ENCODE peak calls at places on chromosomes 4 and X, in four cellular contexts. O is heart left ventricle, A is tibial artery, B is A549. V is an unnamed sample.

GRCh38 chrX:21990812-21991211 is 41.3 kb upstream of the PHEX start:
- DNase-seq in B (no peak), A (no peak), O (no peak), V (no peak)

GRCh38 chrX:92232182-92232581 is 453.0 kb downstream of the PCDH11X start:
- DNase-seq in A (no peak), O (no peak), B (no peak), V (no peak)

GRCh38 chr4:4507923-4508322 is 33.9 kb downstream of the STX18 start:
- DNase-seq in A (no peak), O (no peak), B (peak), V (no peak)

GRCh38 chr4:182862166-182862875 is 54.9 kb downstream of the DCTD start:
- DNase-seq in O (no peak), A (no peak), B (no peak), V (no peak)

GRCh38 chrX:14064632-14065432 is 35.1 kb upstream of the GEMIN8 start:
- DNase-seq in B (peak), O (no peak), A (no peak), V (no peak)

GRCh38 chr4:74534936-74535335 is 90.0 kb downstream of the AREG start:
- DNase-seq in B (no peak), A (no peak), O (no peak), V (no peak)

GRCh38 chr4:101784957-101785356 is 5.6 kb upstream of the BANK1 start:
- DNase-seq in A (no peak), O (no peak), B (no peak), V (no peak)

GRCh38 chr4:94757192-94758140 is at the start of gene BMPR1B:
- DNase-seq in A (no peak), B (no peak), O (no peak), V (peak)

GRCh38 chr4:40940317-40940720 is 190.6 kb downstream of the NSUN7 start:
- DNase-seq in A (peak), B (no peak), O (peak), V (peak)

GRCh38 chrX:3939967-3940610 is 226.6 kb upstream of the PRKX start:
- DNase-seq in B (no peak), A (no peak), O (no peak), V (no peak)

GRCh38 chr4:155569960-155570515 is 96.6 kb upstream of the GUCY1A1 start:
- DNase-seq in A (no peak), B (no peak), O (no peak), V (no peak)

GRCh38 chr4:25953740-25954139 is 39.7 kb downstream of the SMIM20 start:
- DNase-seq in A (no peak), B (peak), O (no peak), V (no peak)

GRCh38 chr4:15778742-15779231 is 659 bp downstream of the CD38 start:
- DNase-seq in B (peak), A (peak), O (peak), V (peak)

GRCh38 chr4:40309250-40309774 is 25.8 kb upstream of the CHRNA9 start:
- DNase-seq in A (peak), B (peak), O (peak), V (peak)

GRCh38 chr4:114077610-114078009 is 98.2 kb upstream of the ARSJ start:
- DNase-seq in B (no peak), A (no peak), O (no peak), V (no peak)

GRCh38 chr4:37970702-37971101 is 10.5 kb downstream of the PTTG2 start:
- DNase-seq in O (peak), B (peak), A (peak), V (peak)

DNA sequence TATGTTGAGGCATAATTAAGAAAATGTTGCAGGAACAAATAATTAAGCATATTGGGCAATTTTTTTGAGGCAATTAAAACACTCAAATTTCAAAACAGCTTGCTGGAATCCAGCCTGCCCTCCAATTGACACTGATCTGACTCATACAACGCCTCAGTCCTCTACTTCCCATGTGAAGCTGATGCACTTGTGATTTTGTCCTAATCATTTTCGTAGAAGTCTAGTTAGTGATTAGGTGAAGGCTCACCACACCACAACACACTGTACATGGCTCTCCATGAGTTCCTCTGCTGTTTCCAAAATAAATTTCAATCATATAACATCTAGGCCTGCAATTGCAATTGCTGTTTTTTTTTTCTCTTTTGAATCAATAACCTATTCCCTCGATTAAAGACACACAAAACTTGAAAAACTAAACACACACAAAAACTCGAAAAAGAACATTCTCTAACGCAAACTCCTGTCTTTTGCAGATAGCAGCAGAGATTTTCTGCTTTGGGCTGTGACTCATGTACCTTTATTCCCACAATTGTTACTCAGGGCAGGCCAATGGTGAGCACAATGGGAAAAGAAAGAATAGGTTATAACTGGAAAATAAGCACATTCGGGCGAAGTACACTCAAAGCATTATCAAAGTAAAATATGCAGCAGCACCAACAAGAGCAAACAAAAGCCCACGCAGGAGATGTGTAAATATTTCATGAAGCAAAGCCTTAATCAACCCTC is 1.7 kb downstream of the GPRIN3 start:
- DNase-seq in A (no peak), O (no peak), B (no peak), V (no peak)
- H3K4me3 ChIP-seq in A (peak), O (no peak), B (peak), V (no peak)

GRCh38 chr4:143356493-143356892 is 19.8 kb downstream of the GAB1 start:
- DNase-seq in B (no peak), A (no peak), O (no peak), V (no peak)
- H3K27ac ChIP-seq in B (no peak), A (peak), O (peak), V (no peak)

GRCh38 chrX:8805974-8806373 is 4.8 kb upstream of the FAM9A start:
- DNase-seq in O (no peak), A (no peak), B (no peak), V (no peak)

GRCh38 chrX:8803326-8803725 is 2.1 kb upstream of the FAM9A start:
- DNase-seq in O (no peak), B (no peak), A (no peak), V (no peak)

GRCh38 chrX:8801041-8801599 is at the start of gene FAM9A:
- DNase-seq in B (no peak), A (no peak), O (no peak), V (no peak)
- H3K4me3 ChIP-seq in B (no peak), A (no peak), O (no peak), V (no peak)

GRCh38 chr4:124712417-124713212 is at the start of gene ANKRD50:
- DNase-seq in B (peak), A (peak), O (peak), V (peak)

GRCh38 chr4:124711469-124712416 is 789 bp downstream of the ANKRD50 start:
- DNase-seq in A (peak), O (peak), B (peak), V (peak)

GRCh38 chr4:124708517-124709300 is 3.8 kb downstream of the ANKRD50 start:
- DNase-seq in O (no peak), A (no peak), B (no peak), V (peak)

GRCh38 chr4:124710911-124711310 is 1.6 kb downstream of the ANKRD50 start:
- DNase-seq in O (no peak), A (no peak), B (no peak), V (peak)

DNA sequence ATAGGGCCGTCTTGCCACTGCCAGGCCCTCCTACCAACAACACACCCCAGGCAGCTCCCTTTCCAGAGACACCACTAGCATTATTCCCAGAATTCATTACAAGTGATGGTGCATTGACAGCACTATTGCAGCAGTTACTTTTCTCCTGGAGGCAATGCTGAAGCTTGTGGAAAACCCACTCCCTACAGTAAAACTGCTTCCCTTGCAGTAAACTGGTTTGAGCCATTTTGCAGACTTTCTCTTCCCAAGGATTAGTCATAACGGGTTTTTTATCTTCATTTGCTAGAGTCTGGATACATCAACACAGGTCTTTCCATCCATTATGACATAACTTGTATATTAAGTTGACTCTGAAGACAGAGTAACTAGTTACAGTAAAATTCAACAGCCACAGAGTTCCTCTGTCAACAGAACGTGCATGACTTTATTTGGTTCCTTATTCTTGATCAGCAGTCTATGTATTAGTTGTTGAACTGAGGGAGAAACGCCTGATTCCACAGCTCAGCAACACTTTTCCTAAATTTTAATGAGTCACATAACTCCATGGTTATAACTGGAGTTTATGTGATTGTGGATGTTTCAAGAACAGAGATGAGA is 2.2 kb downstream of the ANKRD50 start:
- DNase-seq in O (no peak), B (no peak), A (no peak), V (peak)
- H3K27ac ChIP-seq in O (no peak), B (peak), A (peak), V (no peak)

DNA sequence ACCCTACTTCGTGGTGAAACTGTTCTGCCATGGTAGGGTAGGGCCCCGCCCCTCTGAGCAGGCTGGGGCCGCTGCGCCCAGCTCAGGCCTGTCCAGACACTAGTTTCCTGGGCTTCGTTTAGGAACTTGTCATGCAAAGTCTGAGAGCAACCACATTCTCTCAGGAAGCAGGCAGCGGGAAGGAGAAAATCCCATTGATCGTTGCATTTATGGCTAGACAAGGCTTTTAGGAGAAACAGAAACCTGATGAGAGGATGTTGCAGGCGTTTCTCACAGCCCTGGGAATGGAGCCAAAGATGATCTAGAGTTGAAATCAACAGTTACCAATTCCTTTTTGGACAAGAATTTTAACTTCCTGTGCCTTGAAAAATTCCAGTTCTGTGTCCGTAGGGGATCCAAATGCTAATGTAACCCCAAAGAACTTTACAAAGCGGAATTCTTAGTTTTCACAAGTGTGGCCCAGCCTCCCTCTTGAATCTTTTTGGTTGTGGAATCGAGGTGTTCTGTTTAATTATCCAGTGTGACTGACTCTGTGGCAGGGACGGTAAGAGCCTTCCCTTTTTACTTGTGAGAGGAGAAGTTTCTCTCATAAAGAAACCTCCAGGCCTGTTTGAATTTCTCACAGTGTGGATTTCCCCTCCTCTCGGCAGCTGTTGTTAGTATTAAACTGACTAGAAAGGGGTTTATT is 4.5 kb upstream of the CXCL9 start:
- DNase-seq in A (no peak), B (no peak), O (no peak), V (peak)
- H3K4me3 ChIP-seq in A (peak), B (no peak), O (no peak), V (no peak)

DNA sequence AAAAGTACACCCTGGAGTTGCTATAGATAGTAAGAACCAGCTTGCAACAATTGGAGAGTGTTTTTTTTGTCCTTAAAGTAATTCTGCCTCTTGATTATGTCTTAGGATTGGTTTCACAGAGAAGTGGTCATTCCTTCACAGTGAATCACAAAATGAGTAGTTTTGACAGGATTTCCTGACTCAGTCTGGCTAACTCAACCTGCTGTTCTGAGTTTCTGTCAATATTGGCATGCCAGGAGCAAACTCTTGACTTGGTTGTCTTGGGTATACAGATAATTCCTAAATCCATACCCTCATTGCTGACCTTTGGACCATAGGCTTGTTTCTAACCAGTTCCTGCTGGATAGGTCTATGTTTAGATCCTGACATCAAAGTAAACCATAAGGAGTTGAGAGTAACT is 9.4 kb downstream of the FHIP1A start:
- DNase-seq in O (no peak), A (no peak), B (no peak), V (no peak)
- H3K27ac ChIP-seq in O (no peak), A (no peak), B (no peak), V (no peak)

GRCh38 chr4:150229538-150229937 is 151.3 kb downstream of the DCLK2 start:
- DNase-seq in A (no peak), B (no peak), O (no peak), V (no peak)
- H3K4me3 ChIP-seq in A (no peak), B (no peak), O (no peak), V (no peak)